ENCODE peak calls at places on chromosomes 11 and 22, in four cellular contexts. L is IMR-90, H is ovary, D is GM12878. E is an unnamed sample.
A peak's percentile ranks its signal among the peaks of the same experiment; 100 is the strongest.

GRCh38 chr22:35727436-35727835 is 9.8 kb downstream of the APOL5 start:
- DNase-seq in L (peak; percentile 50), H (no peak), D (no peak), E (peak; percentile 75)

GRCh38 chr11:1078191-1078601 is 3.5 kb downstream of the MUC2 start:
- DNase-seq in L (no peak), H (no peak), D (no peak), E (no peak)

GRCh38 chr11:119375629-119376196 is 5.8 kb downstream of the USP2 start:
- DNase-seq in L (peak; percentile 86), H (peak; percentile 85), D (no peak), E (peak; percentile 88)

GRCh38 chr22:29872989-29873388 is 10.0 kb upstream of the MTMR3 start:
- DNase-seq in L (no peak), H (no peak), D (no peak), E (no peak)

GRCh38 chr11:66861051-66861773 is 4.3 kb downstream of the LRFN4 start:
- DNase-seq in L (no peak), H (no peak), D (no peak), E (no peak)

GRCh38 chr11:12288212-12288933 is 89.0 kb upstream of the PARVA start:
- DNase-seq in L (peak; percentile 94), H (peak; percentile 77), D (no peak), E (peak; percentile 55)

GRCh38 chr11:102730036-102730815 is 5.5 kb upstream of the MMP8 start:
- DNase-seq in L (peak; percentile 57), H (no peak), D (no peak), E (no peak)

GRCh38 chr11:61922539-61922938 is 5.2 kb upstream of the RAB3IL1 start:
- DNase-seq in L (peak; percentile 48), H (peak; percentile 84), D (no peak), E (peak; percentile 87)

GRCh38 chr11:57458410-57459111 is 1.8 kb upstream of the RTN4RL2 start:
- DNase-seq in L (peak; percentile 11), H (peak; percentile 60), D (no peak), E (no peak)

GRCh38 chr11:130638624-130639023 is 190.2 kb downstream of the ADAMTS15 start:
- DNase-seq in L (no peak), H (no peak), D (no peak), E (no peak)

GRCh38 chr22:29344137-29344536 is 28.6 kb upstream of the RASL10A start:
- DNase-seq in L (peak; percentile 79), H (no peak), D (no peak), E (peak; percentile 83)

GRCh38 chr11:118304809-118305248 is 299 bp downstream of the CD3E start:
- DNase-seq in L (no peak), H (no peak), D (no peak), E (no peak)

GRCh38 chr11:92978226-92979111 is 9.0 kb downstream of the MTNR1B start:
- DNase-seq in L (peak; percentile 44), H (no peak), D (no peak), E (no peak)

GRCh38 chr11:23257088-23257487 is 396.8 kb upstream of the CCDC179 start:
- DNase-seq in L (no peak), H (no peak), D (no peak), E (no peak)

GRCh38 chr11:103953797-103954495 is 82.5 kb upstream of the DDI1 start:
- DNase-seq in L (no peak), H (no peak), D (no peak), E (no peak)

GRCh38 chr11:72648737-72649136 is 25.5 kb downstream of the PDE2A start:
- DNase-seq in L (no peak), H (no peak), D (no peak), E (no peak)

GRCh38 chr11:32204751-32205150 is 113.9 kb downstream of the RCN1 start:
- DNase-seq in L (no peak), H (no peak), D (no peak), E (no peak)

GRCh38 chr11:119683783-119684182 is 45.2 kb downstream of the NECTIN1 start:
- DNase-seq in L (no peak), H (no peak), D (no peak), E (no peak)

GRCh38 chr11:15653191-15653590 is 538.5 kb downstream of the INSC start:
- DNase-seq in L (no peak), H (no peak), D (no peak), E (no peak)

GRCh38 chr11:77147668-77148321 is 19.7 kb downstream of the MYO7A start:
- DNase-seq in L (no peak), H (no peak), D (no peak), E (no peak)

GRCh38 chr22:48561676-48562075 is 1266.0 kb downstream of the BRD1 start:
- DNase-seq in L (no peak), H (no peak), D (no peak), E (no peak)

GRCh38 chr22:49019737-49020136 is 807.9 kb downstream of the BRD1 start:
- DNase-seq in L (no peak), H (no peak), D (no peak), E (no peak)

GRCh38 chr11:69444381-69445130 is 36.9 kb upstream of the LINC01488 start:
- DNase-seq in L (peak; percentile 93), H (no peak), D (no peak), E (peak; percentile 50)

GRCh38 chr11:80346660-80347059 is 905.8 kb upstream of the TENM4 start:
- DNase-seq in L (no peak), H (no peak), D (no peak), E (no peak)

GRCh38 chr22:34702279-34702678 is 363.7 kb upstream of the ISX start:
- DNase-seq in L (no peak), H (no peak), D (no peak), E (no peak)

GRCh38 chr11:44290206-44290605 is 19.7 kb downstream of the ALX4 start:
- DNase-seq in L (no peak), H (no peak), D (no peak), E (no peak)

GRCh38 chr11:93921695-93922468 is 71.5 kb upstream of the VSTM5 start:
- DNase-seq in L (peak; percentile 72), H (no peak), D (peak; percentile 4), E (no peak)

GRCh38 chr11:69771466-69771865 is 3.7 kb downstream of the FGF4 start:
- DNase-seq in L (no peak), H (no peak), D (no peak), E (no peak)

GRCh38 chr11:113773416-113774173 is at the start of gene ZW10:
- DNase-seq in L (peak; percentile 96), H (peak; percentile 97), D (peak; percentile 86), E (peak; percentile 97)

GRCh38 chr11:79466411-79466810 is 25.6 kb upstream of the TENM4 start:
- DNase-seq in L (peak; percentile 81), H (no peak), D (no peak), E (no peak)

GRCh38 chr11:2554338-2555240 is 109.8 kb downstream of the KCNQ1 start:
- DNase-seq in L (no peak), H (no peak), D (no peak), E (no peak)

GRCh38 chr11:131614514-131615085 is 244.2 kb downstream of the NTM start:
- DNase-seq in L (no peak), H (no peak), D (no peak), E (no peak)

GRCh38 chr11:105045897-105046296 is 762 bp upstream of the CARD16 start:
- DNase-seq in L (no peak), H (no peak), D (no peak), E (no peak)

GRCh38 chr11:117096140-117096972 is 1.9 kb downstream of the SIK3 start:
- DNase-seq in L (no peak), H (no peak), D (peak; percentile 77), E (no peak)

DNA sequence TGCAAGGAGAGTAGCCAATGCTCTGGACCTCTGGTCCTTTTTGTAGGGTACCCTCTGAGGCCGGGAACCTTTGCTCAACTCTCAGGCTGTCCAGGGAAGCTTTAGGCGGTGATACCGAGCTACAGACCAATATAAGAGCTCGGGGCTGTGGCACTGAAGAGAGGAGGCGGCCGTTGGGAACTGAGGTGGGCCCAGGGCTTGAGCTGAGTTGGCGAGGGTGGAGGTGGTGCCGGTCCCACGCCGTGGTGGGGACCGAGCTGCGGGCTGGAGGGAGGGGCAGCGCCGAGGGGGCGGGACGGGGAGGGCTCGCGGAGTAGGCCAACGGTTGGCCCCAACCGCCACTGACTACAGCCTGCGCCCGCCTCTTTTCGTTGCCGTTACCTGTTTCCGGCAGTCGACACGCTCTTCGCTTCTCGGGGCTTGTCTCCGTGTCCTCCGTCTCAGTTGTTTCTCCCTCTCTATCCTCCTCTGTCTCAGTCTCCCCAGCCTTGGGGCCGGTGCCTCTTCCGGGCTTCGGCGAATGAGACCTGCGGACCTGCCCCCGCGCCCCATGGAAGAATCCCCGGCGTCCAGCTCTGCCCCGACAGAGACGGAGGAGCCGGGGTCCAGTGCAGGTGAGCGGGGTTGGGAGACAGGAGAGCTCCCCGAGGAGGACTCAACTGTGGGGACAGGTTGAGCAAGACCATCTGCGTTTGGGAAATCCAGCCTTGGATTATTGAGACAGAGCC is at the start of gene NEU3:
- DNase-seq in L (peak; percentile 69), H (peak; percentile 72), D (peak; percentile 59), E (peak; percentile 77)
- TF ChIP-seq POLR2A in L (peak; percentile 75), H (no peak), D (peak; percentile 93), E (peak; percentile 77)

GRCh38 chr22:50694766-50695420 is 22.3 kb downstream of the SHANK3 start:
- DNase-seq in L (no peak), H (peak; percentile 7), D (no peak), E (no peak)
- H3K4me1 ChIP-seq in L (peaks cover 4% of the 10 kb centered on the region), H (peaks cover 5% of the 10 kb centered on the region), D (no peaks in the 10 kb centered on the region), E (peaks cover 2% of the 10 kb centered on the region)

DNA sequence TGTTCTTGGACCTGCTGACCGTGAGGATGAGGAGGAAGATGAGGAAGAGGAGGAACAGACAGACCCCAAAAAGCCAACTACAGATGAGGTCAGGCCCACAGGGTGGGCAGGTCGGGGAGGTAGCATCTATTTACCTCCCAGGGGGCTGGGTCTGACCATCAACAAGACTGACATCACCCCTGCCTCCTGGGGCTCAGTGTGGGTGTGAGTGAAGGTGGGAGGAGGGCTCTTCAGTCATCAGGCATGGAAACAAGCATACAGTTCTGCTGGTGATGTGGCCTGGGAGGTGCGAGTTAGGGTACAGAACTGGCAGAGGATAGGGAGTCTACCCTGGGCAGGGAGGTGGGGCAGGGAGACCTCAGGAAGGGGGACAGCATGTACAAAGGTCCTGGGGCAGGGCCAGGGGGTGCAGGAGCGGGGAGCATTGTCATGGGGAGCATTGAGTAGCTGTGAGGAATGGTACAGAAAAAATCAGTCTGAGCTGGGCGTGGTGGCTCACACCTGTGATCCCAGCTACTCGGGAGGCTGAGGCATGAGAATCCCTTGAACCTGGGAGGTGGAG is 8.9 kb downstream of the PLCB3 start:
- DNase-seq in L (no peak), H (no peak), D (no peak), E (no peak)
- TF ChIP-seq POLR2A in L (no peak), H (no peak), D (no peak), E (no peak)

GRCh38 chr11:75375626-75376025 is 23.7 kb upstream of the RPS3 start:
- DNase-seq in L (no peak), H (no peak), D (no peak), E (no peak)
- H3K4me1 ChIP-seq in L (peaks cover 6% of the 10 kb centered on the region), H (no peaks in the 10 kb centered on the region), D (no peaks in the 10 kb centered on the region), E (no peaks in the 10 kb centered on the region)

GRCh38 chr22:41800348-41801146 is at the start of gene CCDC134:
- DNase-seq in L (peak; percentile 64), H (peak; percentile 92), D (peak; percentile 70), E (peak; percentile 80)
- TF ChIP-seq POLR2A in L (peak; percentile 67), H (peak; percentile 60), D (peak; percentile 95), E (peak; percentile 65)